ENCODE peak calls at places on chromosomes 1 and 21, in six cellular contexts. Y is activated naive CD8-positive, alpha-beta T cell treated with anti-CD3 and anti-CD28 coated beads, Interleukin-2, amount 50 U/mL, for 24 hours; X is activated CD8-positive, alpha-beta memory T cell treated with anti-CD3 and anti-CD28 coated beads, Interleukin-2, amount 10 ng/mL, durations not matched to agents 7 days and 5 days; P is GM23338; U is activated T-cell treated with anti-CD3 and anti-CD28 coated beads, Interleukin-2, amount 50 U/mL, for 4 hours; J is natural killer cell. S is an unnamed sample.

GRCh38 chr1:43309626-43310025 is 8.8 kb downstream of the TIE1 start:
- ATAC-seq in J (no peak), P (no peak), Y (no peak), U (no peak), X (no peak), S (no peak)

GRCh38 chr1:205783904-205784303 is 8.6 kb upstream of the RAB29 start:
- ATAC-seq in P (no peak), Y (no peak), J (no peak), X (no peak), U (no peak), S (no peak)

GRCh38 chr1:32759521-32759980 is 57.0 kb upstream of the SYNC start:
- ATAC-seq in Y (peak), X (no peak), P (peak), U (peak), J (no peak), S (peak)

GRCh38 chr21:16879479-16879878 is 633.4 kb upstream of the CXADR start:
- ATAC-seq in Y (no peak), J (no peak), U (no peak), P (no peak), X (no peak), S (no peak)

GRCh38 chr1:88888755-88889154 is 2.6 kb downstream of the GTF2B start:
- ATAC-seq in P (no peak), Y (no peak), U (no peak), X (peak), J (no peak), S (peak)

GRCh38 chr1:80910426-80910825 is 890.3 kb upstream of the ADGRL2 start:
- ATAC-seq in Y (no peak), P (no peak), X (no peak), U (no peak), J (no peak), S (no peak)

GRCh38 chr1:238334170-238334569 is 443.4 kb upstream of the ZP4 start:
- ATAC-seq in X (no peak), J (no peak), Y (no peak), P (no peak), U (no peak), S (no peak)

GRCh38 chr1:241716915-241717651 is 65.0 kb downstream of the WDR64 start:
- ATAC-seq in J (no peak), U (peak), Y (peak), X (no peak), P (no peak), S (peak)

GRCh38 chr1:42008264-42008663 is 89.5 kb upstream of the HIVEP3 start:
- ATAC-seq in P (no peak), Y (no peak), U (no peak), X (no peak), J (no peak), S (no peak)

GRCh38 chr1:11143401-11143800 is 43.7 kb upstream of the EXOSC10 start:
- ATAC-seq in Y (no peak), X (no peak), U (no peak), J (no peak), P (no peak), S (no peak)

GRCh38 chr1:14138627-14139026 is 438.6 kb downstream of the PRDM2 start:
- ATAC-seq in X (no peak), P (no peak), J (no peak), U (no peak), Y (no peak), S (no peak)

GRCh38 chr1:38151399-38151798 is 104.8 kb upstream of the POU3F1 start:
- ATAC-seq in U (no peak), P (peak), J (no peak), X (no peak), Y (no peak), S (no peak)

GRCh38 chr1:86504130-86504479 is 35.4 kb downstream of the CLCA1 start:
- ATAC-seq in Y (no peak), J (no peak), P (no peak), X (no peak), U (no peak), S (no peak)

GRCh38 chr1:111596499-111596898 is 23.1 kb upstream of the RAP1A start:
- ATAC-seq in X (no peak), P (no peak), Y (peak), J (peak), U (peak), S (peak)

GRCh38 chr21:45543371-45543709 is 1.1 kb upstream of the SLC19A1 start:
- ATAC-seq in J (no peak), X (no peak), U (no peak), Y (no peak), P (peak), S (no peak)

GRCh38 chr1:85559890-85560289 is 20.7 kb upstream of the CCN1 start:
- ATAC-seq in U (no peak), Y (no peak), J (no peak), P (no peak), X (no peak), S (no peak)

GRCh38 chr1:85022700-85023099 is 25.6 kb downstream of the MCOLN3 start:
- ATAC-seq in J (no peak), P (no peak), U (no peak), X (peak), Y (peak), S (no peak)

GRCh38 chr1:185512442-185512841 is 195.4 kb upstream of the IVNS1ABP start:
- ATAC-seq in J (no peak), P (no peak), X (no peak), Y (no peak), U (no peak), S (no peak)

GRCh38 chr1:216904457-216904856 is 181.2 kb upstream of the ESRRG start:
- ATAC-seq in P (no peak), U (no peak), Y (no peak), J (no peak), X (no peak), S (no peak)

GRCh38 chr1:3060601-3061551 is 8.1 kb upstream of the PRDM16 start:
- ATAC-seq in J (no peak), Y (peak), U (no peak), P (no peak), X (no peak), S (no peak)

GRCh38 chr1:58785424-58786058 is 1.7 kb upstream of the JUN start:
- ATAC-seq in P (peak), Y (no peak), U (no peak), J (no peak), X (no peak), S (no peak)

GRCh38 chr1:182935716-182936115 is 17.2 kb downstream of the SHCBP1L start:
- ATAC-seq in Y (no peak), P (no peak), X (no peak), J (no peak), U (no peak), S (no peak)

GRCh38 chr1:168609133-168609715 is 32.8 kb downstream of the XCL1 start:
- ATAC-seq in J (no peak), Y (no peak), P (peak), X (no peak), U (no peak), S (no peak)

GRCh38 chr1:235929216-235929615 is 62.5 kb upstream of the LYST start:
- ATAC-seq in P (no peak), X (no peak), U (no peak), Y (no peak), J (no peak), S (no peak)

GRCh38 chr1:36156329-36157114 is 562 bp downstream of the MAP7D1 start:
- ATAC-seq in U (peak), Y (no peak), J (peak), X (peak), P (peak), S (peak)

GRCh38 chr1:41465741-41466140 is 18.7 kb downstream of the EDN2 start:
- ATAC-seq in X (no peak), Y (no peak), U (no peak), P (no peak), J (no peak), S (no peak)

GRCh38 chr1:71031426-71031825 is 16.2 kb downstream of the PTGER3 start:
- ATAC-seq in Y (no peak), U (no peak), P (no peak), J (no peak), X (no peak), S (no peak)

GRCh38 chr1:44820945-44821715 is 12.8 kb downstream of the BTBD19 start:
- ATAC-seq in Y (no peak), X (no peak), J (no peak), U (no peak), P (no peak), S (no peak)

GRCh38 chr1:107590895-107591622 is 373.9 kb downstream of the VAV3 start:
- ATAC-seq in X (no peak), U (no peak), J (no peak), Y (no peak), P (no peak), S (no peak)

GRCh38 chr1:214441119-214441518 is 110.3 kb downstream of the PTPN14 start:
- ATAC-seq in J (peak), P (no peak), U (peak), X (peak), Y (peak), S (peak)

GRCh38 chr21:44793269-44794030 is 8.2 kb downstream of the UBE2G2 start:
- ATAC-seq in P (peak), J (peak), X (peak), Y (peak), U (peak), S (peak)

GRCh38 chr1:4615501-4615900 is 38.9 kb upstream of the AJAP1 start:
- ATAC-seq in X (no peak), P (no peak), U (no peak), J (no peak), Y (no peak), S (no peak)

GRCh38 chr1:47834326-47834725 is 162.9 kb downstream of the TRABD2B start:
- ATAC-seq in U (no peak), J (no peak), Y (no peak), P (no peak), X (no peak), S (no peak)